ENCODE peak calls at places on chromosomes 1 and 21, in five cellular contexts. Y is fibroblast of pulmonary artery, Z is PC-3, W is cardiac fibroblast, N is lower lobe of right lung. U is an unnamed sample.

GRCh38 chr1:190179817-190180216 is 297.8 kb downstream of the BRINP3 start:
- DNase-seq in N (no peak), Z (peak), W (peak), Y (peak), U (no peak)

GRCh38 chr1:74964508-74964907 is 169.7 kb upstream of the LHX8 start:
- DNase-seq in N (no peak), Y (peak), W (no peak), Z (peak), U (no peak)

GRCh38 chr1:234709473-234710279 is 99.7 kb upstream of the IRF2BP2 start:
- DNase-seq in W (no peak), Z (no peak), N (peak), Y (no peak), U (no peak)

GRCh38 chr1:25971044-25971881 is 26.6 kb downstream of the PAFAH2 start:
- DNase-seq in W (no peak), N (no peak), Z (no peak), Y (no peak), U (no peak)

GRCh38 chr1:112686417-112686816 is 12.0 kb downstream of the MOV10 start:
- DNase-seq in Z (no peak), N (no peak), W (no peak), Y (no peak), U (no peak)

GRCh38 chr1:169615803-169616202 is 14.1 kb downstream of the SELP start:
- DNase-seq in W (no peak), Y (no peak), Z (no peak), N (no peak), U (no peak)

GRCh38 chr1:77143529-77144121 is 75.6 kb downstream of the PIGK start:
- DNase-seq in W (peak), N (no peak), Z (peak), Y (peak), U (no peak)

GRCh38 chr1:89878256-89878655 is 57.4 kb downstream of the LRRC8D start:
- DNase-seq in Y (no peak), W (no peak), Z (no peak), N (no peak), U (no peak)

GRCh38 chr1:236893626-236894545 is 98.8 kb downstream of the MTR start:
- DNase-seq in Y (no peak), Z (peak), W (peak), N (no peak), U (peak)

GRCh38 chr1:54543729-54544496 is 4.1 kb upstream of the ACOT11 start:
- DNase-seq in Y (peak), N (no peak), Z (no peak), W (peak), U (peak)

GRCh38 chr21:42149656-42150457 is 69.1 kb upstream of the ABCG1 start:
- DNase-seq in W (no peak), Z (no peak), Y (no peak), N (no peak), U (no peak)

GRCh38 chr1:222546548-222547259 is 1.2 kb downstream of the HHIPL2 start:
- DNase-seq in N (no peak), Y (peak), W (peak), Z (peak), U (peak)

GRCh38 chr21:39685236-39685635 is 59.7 kb upstream of the IGSF5 start:
- DNase-seq in N (no peak), W (no peak), Z (no peak), Y (no peak), U (no peak)

GRCh38 chr1:185080425-185080824 is 35.1 kb downstream of the RNF2 start:
- DNase-seq in Z (no peak), Y (no peak), W (peak), N (no peak), U (no peak)

GRCh38 chr1:7987528-7987927 is 26.0 kb downstream of the PARK7 start:
- DNase-seq in W (no peak), Y (no peak), Z (no peak), N (no peak), U (no peak)

DNA sequence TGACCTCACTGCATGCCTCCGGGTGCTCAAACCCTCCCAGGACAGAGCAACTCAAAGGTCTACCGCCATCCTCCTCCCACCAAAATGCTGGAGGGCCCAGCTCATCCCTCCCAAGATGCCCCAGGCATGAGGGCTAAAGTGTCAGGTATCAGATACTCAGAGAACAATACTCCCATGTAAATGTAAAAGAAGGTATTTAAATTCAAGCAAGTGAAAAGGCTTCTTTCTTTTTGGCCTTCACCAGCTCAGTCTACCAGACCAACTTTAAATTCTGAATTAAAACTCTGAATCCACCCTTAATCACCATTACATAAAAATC is 3.0 kb downstream of the PARP1 start:
- DNase-seq in Z (no peak), Y (no peak), N (no peak), W (no peak), U (no peak)
- H3K4me3 ChIP-seq in Z (peak), Y (no peak), N (no peak), W (no peak), U (no peak)

DNA sequence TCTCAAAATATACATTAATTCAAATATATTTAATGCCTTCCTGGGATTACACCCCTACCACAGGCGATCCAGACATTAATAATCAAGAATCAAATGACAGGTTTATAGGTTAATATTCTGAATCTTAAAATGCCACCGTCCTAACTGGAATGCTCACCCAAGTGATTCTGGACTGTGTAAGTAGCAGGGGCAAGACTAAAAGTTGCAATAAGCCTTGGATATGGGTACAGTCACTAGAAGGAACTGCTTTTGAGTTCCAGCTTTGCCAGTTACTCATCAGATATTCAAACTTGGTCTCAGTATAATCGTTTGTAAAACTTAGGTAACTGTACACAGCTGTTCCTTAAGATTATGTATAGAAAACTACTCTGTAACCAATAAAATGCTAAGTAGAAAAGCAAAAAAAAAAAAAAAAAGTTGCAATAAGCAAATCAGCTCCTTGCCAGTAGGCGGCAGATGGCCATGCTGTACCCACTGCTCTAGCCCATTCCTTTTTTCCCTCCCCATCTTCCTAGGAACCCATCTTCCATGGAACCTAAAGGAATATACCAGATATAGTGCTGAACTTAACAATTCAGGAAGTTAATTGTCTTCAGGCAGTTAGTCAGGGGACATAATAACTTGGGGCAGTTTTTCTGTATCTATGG is 10.5 kb downstream of the RO60 start:
- DNase-seq in N (no peak), W (peak), Z (peak), Y (no peak), U (no peak)
- TF ChIP-seq CTCF in N (no peak), W (peak), Z (peak), Y (peak), U (peak)

GRCh38 chr1:21335750-21336168 is 45.5 kb upstream of the ECE1 start:
- DNase-seq in Y (no peak), Z (peak), N (no peak), W (no peak), U (no peak)
- H3K4me3 ChIP-seq in Y (no peak), Z (no peak), N (no peak), W (no peak), U (no peak)

GRCh38 chr1:3857791-3858129 is 484 bp downstream of the DFFB start:
- DNase-seq in W (no peak), N (no peak), Z (no peak), Y (no peak), U (no peak)

GRCh38 chr1:3858231-3858981 is 1.1 kb downstream of the DFFB start:
- DNase-seq in W (peak), Z (peak), Y (peak), N (peak), U (peak)

GRCh38 chr1:3852711-3853498 is 4.1 kb downstream of the CEP104 start:
- DNase-seq in N (peak), Z (no peak), W (no peak), Y (no peak), U (no peak)

GRCh38 chr1:3852091-3852490 is 4.9 kb downstream of the CEP104 start:
- DNase-seq in W (no peak), Z (no peak), N (peak), Y (no peak), U (no peak)

DNA sequence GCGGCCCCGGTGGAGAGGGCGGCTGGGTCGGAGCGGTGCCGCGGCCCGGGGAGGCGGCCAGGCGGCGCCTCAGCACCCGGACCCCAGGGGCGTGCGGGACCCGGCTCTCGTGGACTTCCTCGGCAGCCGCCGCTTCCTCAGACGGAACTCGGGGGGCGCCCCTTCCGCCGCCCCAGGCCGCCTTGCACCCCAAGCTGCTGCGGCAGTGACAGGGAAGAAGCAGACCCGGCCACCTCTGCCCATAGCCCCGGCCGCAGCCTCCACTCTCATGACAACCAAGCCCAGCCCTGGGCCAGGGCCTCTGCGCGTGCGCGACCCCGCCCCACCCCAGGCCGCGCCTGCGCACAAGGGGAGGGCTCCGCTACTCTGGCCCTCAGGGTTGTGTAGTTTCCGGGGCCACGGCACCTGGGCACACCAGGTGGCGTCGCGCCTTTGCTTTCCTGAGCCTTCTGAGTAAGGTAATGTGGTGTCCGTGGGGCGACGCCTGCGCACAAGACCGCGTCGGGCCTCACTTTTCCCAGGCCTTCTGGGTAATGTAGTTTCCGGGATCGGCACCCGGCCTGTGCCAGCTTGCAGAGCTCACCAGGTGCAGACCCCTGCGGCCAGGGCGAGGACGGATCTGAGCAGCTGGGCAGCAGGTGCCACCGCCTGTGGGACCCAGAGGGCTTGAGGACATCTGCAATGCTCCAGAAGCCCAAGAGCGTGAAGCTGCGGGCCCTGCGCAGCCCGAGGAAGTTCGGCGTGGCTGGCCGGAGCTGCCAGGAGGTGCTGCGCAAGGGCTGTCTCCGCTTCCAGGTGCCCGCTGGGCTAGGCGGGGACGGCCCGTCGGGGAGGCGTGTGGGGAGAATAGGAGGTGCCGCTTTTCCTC is at the start of the genes CEP104 and DFFB:
- DNase-seq in Y (peak), W (peak), N (peak), Z (peak), U (peak)
- TF ChIP-seq CTCF in Y (no peak), W (no peak), N (peak), Z (peak), U (peak)